ENCODE peak calls at places on chromosomes 16 and 17, in four cellular contexts. G, B, Z and T are unnamed samples.

GRCh38 chr16:56245197-56245596 is 53.9 kb downstream of the GNAO1 start:
- DNase-seq in G (no peak), B (peak), Z (no peak), T (no peak)

GRCh38 chr16:66342294-66342900 is 24.1 kb upstream of the CDH5 start:
- DNase-seq in G (peak), B (no peak), Z (peak), T (no peak)

GRCh38 chr17:32323784-32324590 is 18.0 kb downstream of the C17orf75 start:
- DNase-seq in G (peak), B (no peak), Z (no peak), T (no peak)

GRCh38 chr17:50577451-50577954 is 17.0 kb downstream of the CACNA1G start:
- DNase-seq in G (no peak), B (no peak), Z (no peak), T (no peak)

GRCh38 chr16:56029026-56029425 is 153.9 kb upstream of the CES5A start:
- DNase-seq in G (peak), B (no peak), Z (no peak), T (no peak)

GRCh38 chr16:88686062-88686438 is 257 bp downstream of the SNAI3 start:
- DNase-seq in G (no peak), B (no peak), Z (peak), T (no peak)

GRCh38 chr16:28873543-28874201 is 4.6 kb upstream of the ATP2A1 start:
- DNase-seq in G (peak), B (no peak), Z (peak), T (no peak)

GRCh38 chr16:5633845-5634440 is 536.3 kb upstream of the EEF2KMT start:
- DNase-seq in G (no peak), B (no peak), Z (peak), T (peak)

GRCh38 chr17:17419166-17419565 is 57.6 kb upstream of the MED9 start:
- DNase-seq in G (no peak), B (no peak), Z (no peak), T (no peak)

GRCh38 chr17:40558651-40559015 is 6.6 kb downstream of the CCR7 start:
- DNase-seq in G (peak), B (no peak), Z (peak), T (no peak)

GRCh38 chr17:80652751-80653330 is 108.2 kb downstream of the RPTOR start:
- DNase-seq in G (no peak), B (no peak), Z (no peak), T (peak)

GRCh38 chr16:27322858-27323780 is 9.3 kb downstream of the IL4R start:
- DNase-seq in G (peak), B (no peak), Z (no peak), T (no peak)

GRCh38 chr16:85393674-85394510 is 219.2 kb upstream of the GSE1 start:
- DNase-seq in G (peak), B (no peak), Z (peak), T (peak)

GRCh38 chr17:50583636-50584035 is 23.1 kb downstream of the CACNA1G start:
- DNase-seq in G (peak), B (no peak), Z (no peak), T (no peak)

GRCh38 chr17:14168582-14168981 is 68.1 kb downstream of the CDRT15 start:
- DNase-seq in G (no peak), B (no peak), Z (no peak), T (no peak)

GRCh38 chr17:373616-374225 is 21.1 kb upstream of the RPH3AL start:
- DNase-seq in G (no peak), B (no peak), Z (no peak), T (no peak)

GRCh38 chr17:31537558-31537957 is 146.1 kb downstream of the RAB11FIP4 start:
- DNase-seq in G (no peak), B (peak), Z (no peak), T (peak)

GRCh38 chr17:5536831-5537230 is 47.5 kb downstream of the NLRP1 start:
- DNase-seq in G (no peak), B (no peak), Z (no peak), T (no peak)

GRCh38 chr17:14737984-14738651 is 437.2 kb downstream of the HS3ST3B1 start:
- DNase-seq in G (peak), B (peak), Z (no peak), T (peak)

GRCh38 chr16:777826-778225 is 10.4 kb downstream of the RPUSD1 start:
- DNase-seq in G (no peak), B (peak), Z (no peak), T (no peak)

GRCh38 chr17:63523256-63523869 is at the start of gene KCNH6:
- DNase-seq in G (no peak), B (no peak), Z (no peak), T (no peak)

GRCh38 chr17:77694391-77695363 is 263.8 kb upstream of the TNRC6C start:
- DNase-seq in G (peak), B (no peak), Z (peak), T (no peak)

GRCh38 chr17:78873519-78874340 is 29.3 kb downstream of the CEP295NL start:
- DNase-seq in G (no peak), B (peak), Z (no peak), T (peak)

GRCh38 chr17:4479340-4479981 is 19.2 kb upstream of the SPNS2 start:
- DNase-seq in G (no peak), B (no peak), Z (no peak), T (no peak)

GRCh38 chr16:48613061-48613957 is 3.3 kb upstream of the N4BP1 start:
- DNase-seq in G (peak), B (no peak), Z (peak), T (no peak)

GRCh38 chr17:45847747-45848146 is 3.1 kb downstream of the SPPL2C start:
- DNase-seq in G (no peak), B (no peak), Z (no peak), T (no peak)

DNA sequence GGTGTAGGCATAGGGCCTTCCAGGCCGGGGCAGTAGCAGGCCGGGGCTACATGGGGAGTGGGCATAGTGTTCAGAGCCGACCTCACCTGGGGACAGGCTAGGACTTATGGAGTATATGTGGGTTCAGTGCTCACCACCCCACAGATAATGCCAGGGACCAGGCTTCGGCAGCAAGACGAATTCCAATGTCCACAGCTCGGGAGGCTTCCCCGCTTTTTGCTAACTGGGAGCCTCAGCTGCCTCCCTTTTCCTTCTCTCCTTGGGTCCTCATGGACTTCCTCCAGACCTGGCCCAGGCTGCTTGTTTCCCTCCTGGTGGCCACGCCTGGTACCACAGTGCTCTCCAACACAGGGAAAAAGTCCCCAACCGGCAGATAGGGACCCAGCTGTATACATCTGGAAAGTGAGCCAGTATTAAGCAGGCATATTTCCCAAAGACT is 20.1 kb upstream of the SLC46A1 start:
- DNase-seq in G (peak), B (no peak), Z (no peak), T (no peak)
- TF ChIP-seq CTCF in G (peak), B (peak), Z (peak), T (peak)

DNA sequence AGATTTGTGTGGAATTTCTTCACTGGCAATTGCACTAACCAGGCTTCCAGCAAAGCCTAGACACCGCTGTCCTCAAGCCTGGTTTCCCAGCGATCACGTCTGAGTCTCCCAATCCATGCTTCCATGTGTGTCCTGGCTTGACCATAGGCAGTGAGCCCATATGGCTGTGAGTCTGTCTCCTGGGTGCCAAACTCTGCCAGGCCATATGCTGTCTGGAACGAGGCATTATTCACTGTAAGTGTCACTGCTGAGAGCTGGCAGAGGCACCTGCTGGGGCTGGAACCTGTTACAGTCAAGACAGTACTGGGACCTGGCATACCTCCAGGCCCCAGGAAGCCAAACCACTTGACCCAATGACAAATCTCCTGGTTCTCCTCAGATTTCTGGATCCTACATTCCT is 60.4 kb downstream of the HS3ST2 start:
- DNase-seq in G (no peak), B (no peak), Z (no peak), T (no peak)
- TF ChIP-seq CTCF in G (no peak), B (no peak), Z (no peak), T (no peak)

GRCh38 chr17:76473541-76473985 is 6.2 kb downstream of the AANAT start:
- DNase-seq in G (peak), B (no peak), Z (no peak), T (no peak)
- TF ChIP-seq CTCF in G (peak), B (no peak), Z (peak), T (peak)

GRCh38 chr17:6853764-6854442 is 22.4 kb upstream of the TEKT1 start:
- DNase-seq in G (peak), B (no peak), Z (no peak), T (no peak)
- TF ChIP-seq CTCF in G (peak), B (no peak), Z (peak), T (no peak)

DNA sequence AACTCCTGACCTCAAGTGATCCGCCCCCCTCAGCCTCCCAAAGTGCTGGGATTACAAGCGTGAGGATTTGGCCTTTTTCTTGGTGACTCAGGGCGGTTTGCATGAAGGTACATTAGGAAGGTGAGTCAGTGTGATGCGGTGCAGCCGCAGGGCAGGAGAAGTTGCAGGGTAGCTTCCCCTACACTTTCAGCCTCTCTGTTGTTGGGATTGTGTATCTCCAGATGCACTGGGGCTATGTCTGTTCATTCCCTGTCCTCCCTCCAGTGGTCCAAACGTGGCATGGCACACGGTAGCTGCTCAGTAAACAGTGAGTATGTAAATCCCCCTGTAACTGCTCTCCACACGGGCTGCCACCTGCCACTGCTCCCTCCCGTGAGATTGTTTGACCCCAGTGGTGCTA is 109.1 kb upstream of the CDC42EP4 start:
- DNase-seq in G (peak), B (peak), Z (no peak), T (no peak)
- TF ChIP-seq CTCF in G (peak), B (peak), Z (no peak), T (no peak)